ENCODE peak calls at places on chromosomes 13 and 19, in four cellular contexts. X is upper lobe of left lung, D is WERI-Rb-1, H is cardiac fibroblast. G is an unnamed sample.

GRCh38 chr13:41565221-41565620 is 107.9 kb downstream of the RGCC start:
- DNase-seq in X (no peak), D (no peak), H (peak), G (no peak)

GRCh38 chr19:40231544-40232424 is 5.3 kb upstream of the CCNP start:
- DNase-seq in X (no peak), D (no peak), H (no peak), G (no peak)

GRCh38 chr13:109274188-109274821 is 512.1 kb downstream of the IRS2 start:
- DNase-seq in X (no peak), D (no peak), H (peak), G (no peak)

GRCh38 chr13:84360843-84361242 is 478.6 kb upstream of the SLITRK1 start:
- DNase-seq in X (no peak), D (no peak), H (no peak), G (no peak)

GRCh38 chr19:6947745-6948144 is 60.4 kb downstream of the ADGRE1 start:
- DNase-seq in X (peak), D (no peak), H (peak), G (no peak)

GRCh38 chr19:16066611-16067104 is 9.6 kb upstream of the TPM4 start:
- DNase-seq in X (peak), D (peak), H (peak), G (no peak)

GRCh38 chr13:100396771-100397170 is 191.8 kb downstream of the GGACT start:
- DNase-seq in X (no peak), D (no peak), H (no peak), G (no peak)

GRCh38 chr19:48900477-48901452 is 653 bp downstream of the NUCB1 start:
- DNase-seq in X (no peak), D (no peak), H (peak), G (no peak)

GRCh38 chr19:40223135-40223822 is 3.2 kb downstream of the CCNP start:
- DNase-seq in X (no peak), D (no peak), H (no peak), G (no peak)

GRCh38 chr13:23876265-23876664 is 12.9 kb downstream of the MIPEP start:
- DNase-seq in X (no peak), D (peak), H (peak), G (no peak)

GRCh38 chr19:46890423-46891170 is 29.8 kb downstream of the ARHGAP35 start:
- DNase-seq in X (no peak), D (no peak), H (peak), G (no peak)

GRCh38 chr19:4976412-4977298 is 7.7 kb downstream of the KDM4B start:
- DNase-seq in X (peak), D (no peak), H (peak), G (peak)

GRCh38 chr13:23995283-23996073 is 98.2 kb upstream of the C1QTNF9B start:
- DNase-seq in X (no peak), D (no peak), H (no peak), G (no peak)

GRCh38 chr13:66640231-66640630 is 589.9 kb downstream of the PCDH9 start:
- DNase-seq in X (no peak), D (no peak), H (no peak), G (no peak)

GRCh38 chr13:31179754-31180153 is 18.1 kb upstream of the HSPH1 start:
- DNase-seq in X (no peak), D (no peak), H (no peak), G (no peak)

GRCh38 chr13:112079696-112080095 is 12.7 kb downstream of the SOX1 start:
- DNase-seq in X (no peak), D (no peak), H (peak), G (no peak)

GRCh38 chr13:113491418-113491883 is 940 bp upstream of the DCUN1D2 start:
- DNase-seq in X (no peak), D (peak), H (peak), G (peak)

GRCh38 chr19:5480427-5480836 is 25.2 kb downstream of the ZNRF4 start:
- DNase-seq in X (no peak), D (peak), H (peak), G (peak)

GRCh38 chr13:42110410-42111155 is 62.1 kb downstream of the DGKH start:
- DNase-seq in X (no peak), D (no peak), H (peak), G (no peak)

GRCh38 chr19:7861619-7862412 is 12.4 kb downstream of the PRR36 start:
- DNase-seq in X (no peak), D (no peak), H (no peak), G (peak)